ENCODE peak calls at places on chromosomes 4 and X, in six cellular contexts. A is tibial nerve, R is dorsolateral prefrontal cortex, S is fibroblast of lung, O is breast epithelium, I is Peyer's patch. X is an unnamed sample.

GRCh38 chr4:153518637-153519384 is 52.7 kb downstream of the TMEM131L start:
- DNase-seq in A (no peak), R (no peak), S (no peak), O (no peak), I (no peak), X (no peak)

GRCh38 chr4:163810757-163811156 is 316.3 kb downstream of the TMA16 start:
- DNase-seq in A (no peak), R (no peak), S (no peak), O (no peak), I (no peak), X (peak; percentile 47)

GRCh38 chr4:126794363-126794762 is 838.4 kb upstream of the INTU start:
- DNase-seq in A (no peak), R (no peak), S (peak; percentile 68), O (no peak), I (no peak), X (no peak)

GRCh38 chr4:184897807-184898388 is 72.1 kb upstream of the ACSL1 start:
- DNase-seq in A (no peak), R (peak; percentile 28), S (no peak), O (no peak), I (no peak), X (no peak)

GRCh38 chr4:41426523-41426922 is 111.4 kb upstream of the LIMCH1 start:
- DNase-seq in A (no peak), R (no peak), S (no peak), O (no peak), I (no peak), X (no peak)

GRCh38 chrX:29487214-29487613 is 728.1 kb upstream of the MAGEB2 start:
- DNase-seq in A (no peak), R (no peak), S (peak; percentile 43), O (no peak), I (no peak), X (no peak)

GRCh38 chr4:189409158-189409557 is 531.5 kb upstream of the FRG1 start:
- DNase-seq in A (no peak), R (peak; percentile 10), S (no peak), O (no peak), I (no peak), X (no peak)

GRCh38 chr4:77308843-77309242 is 151.8 kb downstream of the CCNG2 start:
- DNase-seq in A (no peak), R (no peak), S (peak; percentile 16), O (no peak), I (no peak), X (no peak)

GRCh38 chrX:71997320-71997719 is 86.7 kb downstream of the NHSL2 start:
- DNase-seq in A (no peak), R (no peak), S (peak; percentile 6), O (no peak), I (no peak), X (no peak)

GRCh38 chr4:183758006-183758734 is 99.1 kb downstream of the TRAPPC11 start:
- DNase-seq in A (no peak), R (no peak), S (no peak), O (no peak), I (no peak), X (no peak)

GRCh38 chr4:66465111-66465510 is 794.8 kb upstream of the EPHA5 start:
- DNase-seq in A (no peak), R (no peak), S (peak; percentile 63), O (no peak), I (no peak), X (no peak)

GRCh38 chrX:134144231-134144630 is 92.8 kb upstream of the CCDC160 start:
- DNase-seq in A (no peak), R (no peak), S (no peak), O (no peak), I (no peak), X (no peak)

GRCh38 chrX:100194073-100194775 is 215.8 kb downstream of the PCDH19 start:
- DNase-seq in A (no peak), R (no peak), S (no peak), O (no peak), I (no peak), X (no peak)

GRCh38 chrX:134604701-134605271 is 53.5 kb downstream of the PLAC1 start:
- DNase-seq in A (no peak), R (no peak), S (peak; percentile 39), O (no peak), I (no peak), X (no peak)

GRCh38 chr4:151184523-151185458 is 85.4 kb downstream of the RPS3A start:
- DNase-seq in A (no peak), R (no peak), S (peak; percentile 83), O (no peak), I (no peak), X (no peak)

GRCh38 chr4:15868065-15868464 is 70.5 kb downstream of the FGFBP1 start:
- DNase-seq in A (no peak), R (no peak), S (peak; percentile 49), O (no peak), I (no peak), X (no peak)

GRCh38 chrX:110037181-110037580 is 34.3 kb downstream of the TMEM164 start:
- DNase-seq in A (no peak), R (no peak), S (peak; percentile 19), O (no peak), I (no peak), X (no peak)

GRCh38 chrX:13597928-13598327 is 28.5 kb downstream of the EGFL6 start:
- DNase-seq in A (no peak), R (no peak), S (peak; percentile 3), O (no peak), I (no peak), X (no peak)

GRCh38 chrX:120468825-120469525 is at the start of gene LAMP2:
- DNase-seq in A (peak; percentile 80), R (peak; percentile 92), S (peak; percentile 88), O (peak; percentile 91), I (peak; percentile 85), X (peak; percentile 89)

GRCh38 chr4:2080429-2081300 is 21.5 kb downstream of the NAT8L start:
- DNase-seq in A (no peak), R (peak; percentile 6), S (no peak), O (no peak), I (no peak), X (no peak)

GRCh38 chrX:46628406-46629371 is 55.1 kb downstream of the CHST7 start:
- DNase-seq in A (peak; percentile 61), R (no peak), S (peak; percentile 42), O (no peak), I (no peak), X (peak; percentile 77)

GRCh38 chr4:23861897-23862296 is 27.9 kb downstream of the PPARGC1A start:
- DNase-seq in A (no peak), R (no peak), S (no peak), O (no peak), I (no peak), X (no peak)

GRCh38 chr4:1855334-1856070 is 454 bp downstream of the LETM1 start:
- DNase-seq in A (no peak), R (no peak), S (no peak), O (no peak), I (no peak), X (peak; percentile 56)

GRCh38 chrX:138745215-138745614 is 33.7 kb upstream of the FGF13 start:
- DNase-seq in A (no peak), R (peak; percentile 20), S (peak; percentile 37), O (no peak), I (no peak), X (no peak)

GRCh38 chr4:32268949-32269348 is 1548.8 kb downstream of the PCDH7 start:
- DNase-seq in A (no peak), R (no peak), S (peak; percentile 2), O (no peak), I (no peak), X (no peak)

GRCh38 chrX:11089802-11090201 is 21.3 kb upstream of the HCCS start:
- DNase-seq in A (no peak), R (no peak), S (no peak), O (no peak), I (no peak), X (no peak)

GRCh38 chr4:93199492-93199891 is 629.1 kb upstream of the ATOH1 start:
- DNase-seq in A (no peak), R (no peak), S (peak; percentile 31), O (no peak), I (no peak), X (no peak)

GRCh38 chr4:38867478-38868054 is at the start of gene FAM114A1:
- DNase-seq in A (peak; percentile 71), R (peak; percentile 32), S (peak; percentile 83), O (peak; percentile 51), I (peak; percentile 54), X (peak; percentile 76)

GRCh38 chr4:6782147-6782845 is at the start of gene KIAA0232:
- DNase-seq in A (peak; percentile 82), R (peak; percentile 87), S (peak; percentile 96), O (peak; percentile 83), I (peak; percentile 89), X (peak; percentile 95)
- TF ChIP-seq CTCF in A (no peak), R (no peak), S (no peak), O (peak; percentile 16), I (peak; percentile 24), X (no peak)

GRCh38 chr4:139889901-139890300 is 224.3 kb downstream of the MGST2 start:
- DNase-seq in A (no peak), R (no peak), S (no peak), O (no peak), I (no peak), X (no peak)

GRCh38 chr4:139887962-139888735 is 222.5 kb downstream of the MGST2 start:
- DNase-seq in A (no peak), R (no peak), S (no peak), O (peak; percentile 80), I (no peak), X (peak; percentile 49)

GRCh38 chr4:139890810-139891209 is 225.2 kb downstream of the MGST2 start:
- DNase-seq in A (no peak), R (no peak), S (peak; percentile 60), O (no peak), I (no peak), X (no peak)

GRCh38 chr4:139887378-139887801 is 221.8 kb downstream of the MGST2 start:
- DNase-seq in A (no peak), R (no peak), S (no peak), O (no peak), I (no peak), X (no peak)

DNA sequence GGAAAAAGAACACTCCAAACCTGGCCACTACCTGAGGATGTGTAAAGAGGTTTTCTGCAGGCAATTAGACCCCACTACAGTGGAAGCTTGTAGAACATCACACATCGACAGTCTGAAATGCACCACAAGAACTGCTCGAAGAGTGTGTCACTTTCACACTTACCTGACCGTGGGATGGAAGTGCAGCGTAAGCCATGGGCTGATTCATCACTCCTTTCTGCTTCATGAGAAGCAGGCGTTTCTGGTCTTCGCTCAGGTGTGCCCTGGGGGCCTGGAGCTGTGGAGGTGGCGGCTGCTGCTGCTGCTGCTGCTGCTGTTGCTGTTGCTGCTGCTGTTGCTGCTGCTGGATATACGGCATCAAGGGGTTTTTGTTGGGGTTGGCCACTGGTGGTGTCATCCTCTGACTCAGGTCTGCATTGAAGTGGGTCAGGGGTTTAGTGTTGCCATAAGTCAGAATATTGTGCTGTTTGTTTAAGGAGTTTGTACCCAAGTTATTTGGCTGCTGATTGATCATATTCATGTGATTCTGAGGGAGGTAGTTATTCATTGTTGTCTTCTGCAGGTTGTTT is 223.7 kb downstream of the MGST2 start:
- DNase-seq in A (no peak), R (no peak), S (no peak), O (no peak), I (no peak), X (no peak)
- H3K4me3 ChIP-seq in A (no peak overlapping the region), R (no peak overlapping the region), S (no peak overlapping the region), O (no peak overlapping the region), I (no peak overlapping the region), X (no peak overlapping the region)

GRCh38 chr4:8867624-8868320 is 3.9 kb downstream of the HMX1 start:
- DNase-seq in A (no peak), R (no peak), S (no peak), O (no peak), I (no peak), X (no peak)
- H3K27me3 ChIP-seq in A (peaks cover 83% of the 10 kb centered on the region), R (peaks cover 93% of the 10 kb centered on the region), S (peaks cover 39% of the 10 kb centered on the region), O (no peaks in the 10 kb centered on the region), I (no peaks in the 10 kb centered on the region), X (no peaks in the 10 kb centered on the region)

GRCh38 chrX:9785252-9785943 is 831 bp upstream of the SHROOM2 start:
- DNase-seq in A (no peak), R (no peak), S (no peak), O (no peak), I (no peak), X (no peak)
- TF ChIP-seq CTCF in A (no peak), R (no peak), S (no peak), O (no peak), I (no peak), X (no peak)